ENCODE peak calls at places on chromosomes 5 and 9, in five cellular contexts. R is H9, C is endodermal cell, W is transverse colon, A is right cardiac atrium. T is an unnamed sample. For H3K4me1, the result is how much of the 10 kb centered on the place peaks cover.

GRCh38 chr5:73981696-73982095 is 355.7 kb downstream of the ARHGEF28 start:
- DNase-seq in C (no peak), R (no peak), A (no peak), W (no peak), T (no peak)

GRCh38 chr5:57937025-57937424 is 454.4 kb upstream of the ACTBL2 start:
- DNase-seq in W (no peak), C (no peak), R (no peak), A (no peak), T (no peak)

GRCh38 chr5:128237504-128237903 is 153.9 kb downstream of the SLC12A2 start:
- DNase-seq in A (no peak), W (no peak), R (no peak), C (no peak), T (peak)

GRCh38 chr9:129597355-129598088 is 23.4 kb downstream of the C9orf50 start:
- DNase-seq in A (peak), R (peak), C (peak), W (peak), T (peak)

GRCh38 chr9:131982102-131982501 is 97.6 kb downstream of the MED27 start:
- DNase-seq in C (no peak), A (no peak), R (no peak), W (no peak), T (no peak)

GRCh38 chr5:151021771-151022170 is 1.4 kb downstream of the GPX3 start:
- DNase-seq in W (no peak), R (no peak), C (no peak), A (no peak), T (no peak)

GRCh38 chr9:2502760-2503159 is 118.8 kb upstream of the VLDLR start:
- DNase-seq in W (no peak), C (no peak), R (no peak), A (no peak), T (no peak)

GRCh38 chr5:72557576-72558336 is 50.5 kb upstream of the ZNF366 start:
- DNase-seq in W (no peak), C (no peak), A (no peak), R (no peak), T (no peak)

GRCh38 chr5:155952486-155953105 is 374.4 kb upstream of the SGCD start:
- DNase-seq in W (no peak), R (no peak), A (no peak), C (no peak), T (no peak)

GRCh38 chr5:31158686-31159085 is 34.8 kb upstream of the CDH6 start:
- DNase-seq in C (no peak), R (no peak), A (no peak), W (no peak), T (no peak)

GRCh38 chr5:149733129-149733900 is 3.2 kb downstream of the PPARGC1B start:
- DNase-seq in C (peak), W (no peak), A (no peak), R (no peak), T (no peak)

GRCh38 chr5:58459276-58459859 is 518 bp downstream of the PLK2 start:
- DNase-seq in R (peak), W (peak), A (peak), C (peak), T (peak)

GRCh38 chr5:56264417-56265025 is 31.4 kb upstream of the ANKRD55 start:
- DNase-seq in A (no peak), W (no peak), R (peak), C (peak), T (peak)

GRCh38 chr5:82418608-82418950 is 140.4 kb upstream of the RPS23 start:
- DNase-seq in R (no peak), A (no peak), C (no peak), W (no peak), T (no peak)

GRCh38 chr9:136239135-136239962 is 6.3 kb downstream of the QSOX2 start:
- DNase-seq in R (no peak), W (no peak), C (no peak), A (no peak), T (no peak)

GRCh38 chr5:14668247-14668646 is 3.7 kb downstream of the OTULIN start:
- DNase-seq in R (no peak), C (no peak), A (no peak), W (no peak), T (no peak)

GRCh38 chr9:132201780-132202703 is 40.2 kb downstream of the NTNG2 start:
- DNase-seq in A (no peak), W (no peak), R (no peak), C (peak), T (no peak)

GRCh38 chr9:3526166-3526902 is 533 bp upstream of the RFX3 start:
- DNase-seq in A (peak), R (peak), C (peak), W (peak), T (peak)

GRCh38 chr9:127021664-127022337 is 100.6 kb downstream of the ANGPTL2 start:
- DNase-seq in A (peak), R (no peak), W (peak), C (no peak), T (peak)

GRCh38 chr9:98740226-98740881 is 31.6 kb upstream of the GABBR2 start:
- DNase-seq in R (no peak), A (no peak), C (no peak), W (no peak), T (no peak)

GRCh38 chr5:159883522-159883950 is 32.7 kb upstream of the ADRA1B start:
- DNase-seq in C (no peak), A (no peak), W (no peak), R (no peak), T (no peak)

GRCh38 chr9:20551835-20552234 is 70.5 kb downstream of the MLLT3 start:
- DNase-seq in A (no peak), C (no peak), W (no peak), R (no peak), T (peak)

GRCh38 chr5:14534773-14535172 is 46.8 kb upstream of the OTULINL start:
- DNase-seq in W (no peak), C (no peak), A (no peak), R (no peak), T (no peak)

GRCh38 chr5:13629218-13629617 is 315.3 kb downstream of the DNAH5 start:
- DNase-seq in R (no peak), W (no peak), C (no peak), A (no peak), T (no peak)

GRCh38 chr9:33785914-33786313 is 9.4 kb upstream of the PRSS3 start:
- DNase-seq in A (no peak), C (no peak), R (no peak), W (no peak), T (no peak)

GRCh38 chr5:59416441-59416840 is 477.1 kb downstream of the PDE4D start:
- DNase-seq in W (no peak), A (no peak), R (no peak), C (no peak), T (no peak)

GRCh38 chr9:93108301-93109041 is 12.5 kb downstream of the CARD19 start:
- DNase-seq in R (no peak), W (no peak), C (peak), A (no peak), T (no peak)

GRCh38 chr9:135286961-135287360 is 192.6 kb upstream of the PPP1R26 start:
- DNase-seq in R (no peak), W (no peak), C (no peak), A (no peak), T (no peak)

GRCh38 chr5:31361906-31362900 is 168.7 kb downstream of the CDH6 start:
- DNase-seq in W (no peak), C (no peak), A (no peak), R (no peak), T (no peak)

GRCh38 chr5:133523921-133524320 is 88.4 kb downstream of the FSTL4 start:
- DNase-seq in C (no peak), A (no peak), W (no peak), R (no peak), T (no peak)

GRCh38 chr9:72313507-72313906 is 51.5 kb downstream of the ZFAND5 start:
- DNase-seq in R (no peak), A (no peak), W (no peak), C (no peak), T (no peak)

GRCh38 chr5:35884125-35884788 is 27.6 kb downstream of the IL7R start:
- DNase-seq in A (no peak), W (no peak), C (no peak), R (peak), T (no peak)

GRCh38 chr5:14872070-14872989 is 752 bp upstream of the ANKH start:
- DNase-seq in W (peak), R (peak), A (peak), C (peak), T (peak)

GRCh38 chr5:73338201-73339126 is 110.1 kb downstream of the FOXD1 start:
- DNase-seq in W (no peak), C (no peak), A (no peak), R (no peak), T (no peak)

GRCh38 chr9:114382951-114383865 is 4.6 kb downstream of the AKNA start:
- DNase-seq in W (peak), C (peak), A (peak), R (peak), T (no peak)
- H3K4me1 ChIP-seq in W (under half), C (under half), A (under half), R (under half), T (under half)

GRCh38 chr9:114034663-114035062 is 43.4 kb downstream of the AMBP start:
- DNase-seq in A (no peak), R (no peak), C (peak), W (no peak), T (no peak)
- H3K4me1 ChIP-seq in A (under half), R (under half), C (under half), W (under half), T (under half)

GRCh38 chr9:113504725-113505590 is 41.4 kb downstream of the RGS3 start:
- DNase-seq in A (peak), C (no peak), R (no peak), W (peak), T (peak)

GRCh38 chr9:113503613-113504230 is 40.2 kb downstream of the RGS3 start:
- DNase-seq in R (no peak), A (no peak), C (no peak), W (no peak), T (no peak)

GRCh38 chr9:113507256-113507655 is 43.7 kb downstream of the RGS3 start:
- DNase-seq in A (no peak), C (no peak), W (no peak), R (no peak), T (no peak)

GRCh38 chr9:113508111-113508749 is 44.7 kb downstream of the RGS3 start:
- DNase-seq in R (peak), C (peak), W (peak), A (no peak), T (peak)

DNA sequence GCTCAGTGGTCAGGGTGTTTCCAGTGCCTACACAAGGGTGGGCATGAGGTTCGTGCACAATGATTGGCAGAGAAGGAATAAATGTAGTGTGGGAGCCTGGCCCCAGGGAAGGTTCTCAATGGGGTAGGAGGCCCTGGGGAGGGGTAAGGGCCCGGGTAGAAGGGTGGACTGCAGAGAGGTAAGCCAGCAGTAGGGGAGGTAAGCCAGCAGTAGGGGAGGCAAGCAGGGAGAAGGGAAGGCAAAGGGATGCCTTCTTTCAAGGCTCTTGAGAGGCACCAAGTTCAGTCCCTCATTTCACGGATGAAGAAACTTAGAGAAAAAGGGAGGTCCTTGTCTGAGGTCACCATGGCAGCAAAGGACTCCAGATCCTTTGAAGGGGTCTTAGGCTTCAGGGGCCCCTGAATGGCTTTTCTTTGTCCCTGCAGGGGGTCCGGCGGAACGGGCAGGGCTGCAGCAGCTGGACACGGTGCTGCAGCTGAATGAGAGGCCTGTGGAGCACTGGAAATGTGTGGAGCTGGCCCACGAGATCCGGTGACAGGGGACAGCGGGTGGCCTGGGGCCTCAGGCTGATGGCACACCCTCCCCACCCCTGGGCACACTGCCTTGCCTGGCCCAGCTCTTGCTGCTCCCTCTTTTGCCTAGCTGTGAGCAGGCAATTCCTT is 42.6 kb downstream of the RGS3 start:
- DNase-seq in R (no peak), A (no peak), W (no peak), C (no peak), T (no peak)
- H3K4me1 ChIP-seq in R (under half), A (under half), W (under half), C (under half), T (under half)

GRCh38 chr5:140222416-140222815 is 47.4 kb downstream of the CYSTM1 start:
- DNase-seq in A (no peak), C (no peak), R (no peak), W (no peak), T (no peak)
- H3K4me1 ChIP-seq in A (under half), C (under half), R (under half), W (half or more), T (half or more)

DNA sequence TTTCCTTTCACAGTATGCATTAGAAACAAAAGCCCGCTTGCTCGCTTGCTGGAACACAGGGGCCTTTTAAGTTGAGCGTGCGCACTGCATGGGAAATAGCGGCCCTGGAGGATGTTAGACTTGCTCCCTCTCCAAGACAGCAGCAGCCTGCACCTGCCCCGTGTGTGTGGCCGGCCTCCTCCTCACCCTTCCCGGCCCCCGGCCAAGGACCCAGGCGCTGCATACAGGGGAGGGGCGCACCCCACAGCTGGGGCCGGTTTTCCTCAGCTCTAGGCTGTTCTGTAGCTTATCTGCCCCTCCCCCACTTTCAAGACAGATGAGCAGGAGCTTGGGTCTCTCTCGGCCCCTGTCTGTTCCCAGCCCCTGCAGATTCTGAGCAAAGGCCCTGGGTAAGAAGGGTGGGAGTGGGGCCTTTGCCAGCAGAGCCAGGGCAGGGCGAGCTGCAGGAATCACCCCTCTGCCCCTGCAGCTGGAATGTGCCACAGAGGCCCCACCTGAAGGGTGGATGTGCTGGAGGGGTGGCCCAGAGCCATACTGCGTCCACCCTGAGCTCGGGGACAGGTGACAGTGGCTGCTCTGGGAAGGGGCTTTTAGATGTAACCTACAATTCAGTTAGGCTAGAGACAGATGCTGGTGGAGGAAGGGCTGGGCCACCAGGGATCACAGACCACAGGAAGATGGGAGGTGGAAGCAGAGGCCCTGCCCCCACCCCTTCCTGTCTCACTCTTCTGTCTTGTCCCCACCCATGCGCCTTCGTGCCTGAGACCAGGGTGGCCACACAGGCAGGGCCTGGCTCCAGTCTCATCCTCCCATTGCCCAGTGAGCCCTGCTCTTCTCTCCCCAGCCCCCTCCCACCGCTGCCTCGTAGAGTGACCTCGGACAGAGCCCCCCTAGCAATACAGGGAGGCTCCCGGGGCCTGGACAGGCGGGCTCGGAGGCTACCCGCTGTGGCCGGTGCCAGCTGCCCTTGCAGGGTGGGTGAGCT is 132.4 kb downstream of the DAB2IP start:
- DNase-seq in C (peak), W (peak), A (peak), R (peak), T (peak)
- H3K4me1 ChIP-seq in C (under half), W (under half), A (under half), R (under half), T (under half)

T was measured in hepatocyte.